ENCODE peak calls at places on chromosomes 2 and 18, in four cellular contexts. One of them, this sample, is unnamed.

GRCh38 chr18:25650201-25650941 is 298.4 kb upstream of the ZNF521 start:
- DNase-seq in hippocampal formation: no peak
- DNase-seq in kidney tubule cell: peak; percentile 92
- DNase-seq in dermis blood vessel endothelial cell: peak; percentile 6
- DNase-seq in this sample: no peak

GRCh38 chr2:64400103-64400728 is 53.7 kb upstream of the LGALSL start:
- DNase-seq in kidney tubule cell: no peak
- DNase-seq in dermis blood vessel endothelial cell: no peak
- DNase-seq in hippocampal formation: no peak
- DNase-seq in this sample: peak; percentile 80

GRCh38 chr2:2646312-2647051 is 315.4 kb upstream of the MYT1L start:
- DNase-seq in hippocampal formation: no peak
- DNase-seq in kidney tubule cell: peak; percentile 80
- DNase-seq in dermis blood vessel endothelial cell: no peak
- DNase-seq in this sample: no peak

GRCh38 chr2:138707424-138708074 is 72.6 kb downstream of the NXPH2 start:
- DNase-seq in kidney tubule cell: peak; percentile 31
- DNase-seq in dermis blood vessel endothelial cell: no peak
- DNase-seq in hippocampal formation: no peak
- DNase-seq in this sample: peak; percentile 37

GRCh38 chr2:136015688-136016087 is 30.3 kb upstream of the DARS1 start:
- DNase-seq in dermis blood vessel endothelial cell: no peak
- DNase-seq in hippocampal formation: no peak
- DNase-seq in kidney tubule cell: no peak
- DNase-seq in this sample: no peak

GRCh38 chr2:232367016-232367415 is 11.5 kb upstream of the ALPP start:
- DNase-seq in kidney tubule cell: no peak
- DNase-seq in dermis blood vessel endothelial cell: no peak
- DNase-seq in hippocampal formation: no peak
- DNase-seq in this sample: no peak

GRCh38 chr2:54497738-54498680 is 41.9 kb downstream of the SPTBN1 start:
- DNase-seq in dermis blood vessel endothelial cell: peak; percentile 85
- DNase-seq in hippocampal formation: peak; percentile 13
- DNase-seq in kidney tubule cell: peak; percentile 51
- DNase-seq in this sample: peak; percentile 20

GRCh38 chr18:32011193-32011592 is 7.4 kb upstream of the RNF125 start:
- DNase-seq in dermis blood vessel endothelial cell: no peak
- DNase-seq in hippocampal formation: no peak
- DNase-seq in kidney tubule cell: no peak
- DNase-seq in this sample: no peak

GRCh38 chr2:26691881-26692813 is at the start of gene KCNK3:
- DNase-seq in dermis blood vessel endothelial cell: peak; percentile 60
- DNase-seq in kidney tubule cell: peak; percentile 88
- DNase-seq in hippocampal formation: no peak
- DNase-seq in this sample: no peak

GRCh38 chr2:163505281-163505680 is 230.5 kb downstream of the FIGN start:
- DNase-seq in hippocampal formation: no peak
- DNase-seq in dermis blood vessel endothelial cell: no peak
- DNase-seq in kidney tubule cell: no peak
- DNase-seq in this sample: no peak

GRCh38 chr2:198309673-198310280 is 505.4 kb downstream of the PLCL1 start:
- DNase-seq in hippocampal formation: peak; percentile 7
- DNase-seq in kidney tubule cell: peak; percentile 60
- DNase-seq in dermis blood vessel endothelial cell: peak; percentile 74
- DNase-seq in this sample: peak; percentile 74

GRCh38 chr2:43174368-43175186 is 51.8 kb downstream of the ZFP36L2 start:
- DNase-seq in hippocampal formation: no peak
- DNase-seq in kidney tubule cell: no peak
- DNase-seq in dermis blood vessel endothelial cell: peak; percentile 90
- DNase-seq in this sample: no peak

GRCh38 chr2:71379086-71379485 is 47.5 kb downstream of the ZNF638 start:
- DNase-seq in hippocampal formation: no peak
- DNase-seq in kidney tubule cell: peak; percentile 60
- DNase-seq in dermis blood vessel endothelial cell: peak; percentile 35
- DNase-seq in this sample: peak; percentile 62

GRCh38 chr2:127607399-127607908 is 38.5 kb upstream of the GPR17 start:
- DNase-seq in kidney tubule cell: no peak
- DNase-seq in dermis blood vessel endothelial cell: no peak
- DNase-seq in hippocampal formation: no peak
- DNase-seq in this sample: no peak

GRCh38 chr2:34320056-34320455 is 721.0 kb upstream of the FAM98A start:
- DNase-seq in hippocampal formation: no peak
- DNase-seq in kidney tubule cell: peak; percentile 63
- DNase-seq in dermis blood vessel endothelial cell: no peak
- DNase-seq in this sample: no peak

GRCh38 chr18:51121597-51121857 is 76.0 kb downstream of the MEX3C start:
- DNase-seq in dermis blood vessel endothelial cell: no peak
- DNase-seq in kidney tubule cell: no peak
- DNase-seq in hippocampal formation: no peak
- DNase-seq in this sample: no peak

GRCh38 chr2:173415663-173416469 is 61.2 kb downstream of the CDCA7 start:
- DNase-seq in kidney tubule cell: no peak
- DNase-seq in dermis blood vessel endothelial cell: no peak
- DNase-seq in hippocampal formation: no peak
- DNase-seq in this sample: no peak

GRCh38 chr18:2961828-2962227 is 51.1 kb downstream of the LPIN2 start:
- DNase-seq in kidney tubule cell: peak; percentile 70
- DNase-seq in dermis blood vessel endothelial cell: peak; percentile 23
- DNase-seq in hippocampal formation: no peak
- DNase-seq in this sample: no peak

GRCh38 chr2:214765180-214765579 is 44.3 kb downstream of the BARD1 start:
- DNase-seq in hippocampal formation: no peak
- DNase-seq in kidney tubule cell: peak; percentile 88
- DNase-seq in dermis blood vessel endothelial cell: no peak
- DNase-seq in this sample: no peak

GRCh38 chr18:9575558-9575957 is 38.8 kb downstream of the PPP4R1 start:
- DNase-seq in kidney tubule cell: peak; percentile 90
- DNase-seq in hippocampal formation: peak; percentile 39
- DNase-seq in dermis blood vessel endothelial cell: peak; percentile 99
- DNase-seq in this sample: peak; percentile 95

GRCh38 chr2:172768406-172768805 is 32.8 kb downstream of the RAPGEF4 start:
- DNase-seq in kidney tubule cell: no peak
- DNase-seq in dermis blood vessel endothelial cell: no peak
- DNase-seq in hippocampal formation: no peak
- DNase-seq in this sample: no peak

GRCh38 chr2:161983010-161983651 is 90.9 kb downstream of the DPP4 start:
- DNase-seq in hippocampal formation: no peak
- DNase-seq in dermis blood vessel endothelial cell: no peak
- DNase-seq in kidney tubule cell: no peak
- DNase-seq in this sample: peak; percentile 30

GRCh38 chr18:32730620-32731021 is 42.2 kb downstream of the KLHL14 start:
- DNase-seq in hippocampal formation: no peak
- DNase-seq in dermis blood vessel endothelial cell: peak; percentile 52
- DNase-seq in kidney tubule cell: peak; percentile 57
- DNase-seq in this sample: no peak

GRCh38 chr2:224252601-224253000 is 149.3 kb downstream of the FAM124B start:
- DNase-seq in hippocampal formation: no peak
- DNase-seq in kidney tubule cell: no peak
- DNase-seq in dermis blood vessel endothelial cell: no peak
- DNase-seq in this sample: no peak

GRCh38 chr2:193538061-193538460 is 1343.3 kb upstream of the TMEFF2 start:
- DNase-seq in hippocampal formation: no peak
- DNase-seq in kidney tubule cell: no peak
- DNase-seq in dermis blood vessel endothelial cell: no peak
- DNase-seq in this sample: no peak

GRCh38 chr2:234873828-234874173 is 78.0 kb upstream of the SH3BP4 start:
- DNase-seq in kidney tubule cell: no peak
- DNase-seq in dermis blood vessel endothelial cell: no peak
- DNase-seq in hippocampal formation: no peak
- DNase-seq in this sample: no peak